ENCODE peak calls at places on chromosome 5, in nine cellular contexts. G is coronary artery; D is tibial nerve; I is CD8-positive, alpha-beta memory T cell; Z is heart left ventricle; N is neural progenitor cell; S is fibroblast of lung; K is sigmoid colon; R is IMR-90. C is an unnamed sample.
A peak's percentile ranks its signal among the peaks of the same experiment; 100 is the strongest.

GRCh38 chr5:9173281-9174048 is 372.4 kb downstream of the SEMA5A start:
- DNase-seq in G (no peak), D (no peak), I (no peak), Z (no peak), N (no peak), S (peak; percentile 40), K (no peak), R (peak; percentile 66), C (no peak)

GRCh38 chr5:167730121-167730520 is 561.3 kb upstream of the WWC1 start:
- DNase-seq in G (no peak), D (no peak), I (no peak), Z (no peak), N (no peak), S (peak; percentile 100), K (no peak), R (peak; percentile 96), C (no peak)

GRCh38 chr5:138542120-138542955 is 698 bp downstream of the ETF1 start:
- DNase-seq in G (no peak), D (no peak), I (no peak), Z (no peak), N (peak; percentile 4), S (peak; percentile 10), K (peak; percentile 77), R (peak; percentile 11), C (no peak)

GRCh38 chr5:95018946-95019345 is 265.9 kb downstream of the MCTP1 start:
- DNase-seq in G (no peak), D (no peak), I (no peak), Z (no peak), N (no peak), S (no peak), K (no peak), R (no peak), C (no peak)

GRCh38 chr5:56900395-56900794 is 9.0 kb upstream of the SETD9 start:
- DNase-seq in G (no peak), D (no peak), I (no peak), Z (no peak), N (no peak), S (peak; percentile 38), K (no peak), R (peak; percentile 53), C (no peak)

GRCh38 chr5:90161399-90161798 is 248.2 kb downstream of the CETN3 start:
- DNase-seq in G (no peak), D (peak; percentile 22), I (no peak), Z (peak; percentile 69), N (peak; percentile 57), S (peak; percentile 40), K (no peak), R (no peak), C (no peak)

GRCh38 chr5:34717426-34718327 is 61.5 kb downstream of the RAI14 start:
- DNase-seq in G (no peak), D (no peak), I (no peak), Z (no peak), N (peak; percentile 49), S (peak; percentile 100), K (no peak), R (peak; percentile 99), C (no peak)

GRCh38 chr5:132190161-132190817 is 37.4 kb downstream of the P4HA2 start:
- DNase-seq in G (no peak), D (peak; percentile 53), I (peak; percentile 33), Z (no peak), N (peak; percentile 77), S (peak; percentile 70), K (no peak), R (peak; percentile 81), C (no peak)

GRCh38 chr5:156798201-156798600 is 51.9 kb upstream of the PPP1R2B start:
- DNase-seq in G (no peak), D (no peak), I (no peak), Z (no peak), N (no peak), S (no peak), K (no peak), R (no peak), C (no peak)

GRCh38 chr5:156800982-156801381 is 49.1 kb upstream of the PPP1R2B start:
- DNase-seq in G (no peak), D (no peak), I (no peak), Z (no peak), N (peak; percentile 64), S (no peak), K (no peak), R (no peak), C (no peak)

GRCh38 chr5:156802501-156802900 is 47.6 kb upstream of the PPP1R2B start:
- DNase-seq in G (no peak), D (no peak), I (no peak), Z (no peak), N (peak; percentile 40), S (no peak), K (no peak), R (no peak), C (no peak)

GRCh38 chr5:156799171-156799570 is 50.9 kb upstream of the PPP1R2B start:
- DNase-seq in G (no peak), D (no peak), I (no peak), Z (no peak), N (no peak), S (no peak), K (no peak), R (no peak), C (no peak)

GRCh38 chr5:156803404-156803803 is 46.7 kb upstream of the PPP1R2B start:
- DNase-seq in G (no peak), D (no peak), I (no peak), Z (no peak), N (no peak), S (no peak), K (no peak), R (no peak), C (no peak)
- H3K27ac ChIP-seq in G (no peak overlapping the region), D (no peak overlapping the region), I (no peak overlapping the region), Z (no peak overlapping the region), N (no peak overlapping the region), S (no peak overlapping the region), K (no peak overlapping the region), R (no peak overlapping the region), C (no peak overlapping the region)

GRCh38 chr5:178469975-178470692 is 120.1 kb downstream of the COL23A1 start:
- DNase-seq in G (no peak), D (no peak), I (no peak), Z (no peak), N (no peak), S (no peak), K (no peak), R (no peak), C (no peak)
- H3K27ac ChIP-seq in G (no peak overlapping the region), D (no peak overlapping the region), I (no peak overlapping the region), Z (no peak overlapping the region), N (no peak overlapping the region), S (no peak overlapping the region), K (no peak overlapping the region), R (no peak overlapping the region), C (no peak overlapping the region)

GRCh38 chr5:125485003-125485641 is 738.7 kb upstream of the ZNF608 start:
- DNase-seq in G (no peak), D (peak; percentile 66), I (no peak), Z (no peak), N (peak; percentile 46), S (peak; percentile 100), K (peak; percentile 88), R (peak; percentile 97), C (no peak)
- H3K27ac ChIP-seq in G (peak overlapping the region; percentile 93), D (peak overlapping the region; percentile 35), I (no peak overlapping the region), Z (peak overlapping the region; percentile 30), N (peak overlapping the region; percentile 79), S (peak overlapping the region; percentile 83), K (peak overlapping the region; percentile 85), R (peak overlapping the region; percentile 87), C (peak overlapping the region; percentile 96)

GRCh38 chr5:78979117-78979742 is 5.9 kb downstream of the ARSB start:
- DNase-seq in G (no peak), D (no peak), I (no peak), Z (no peak), N (no peak), S (no peak), K (no peak), R (no peak), C (no peak)

GRCh38 chr5:78971998-78972397 is 13.1 kb downstream of the ARSB start:
- DNase-seq in G (no peak), D (no peak), I (no peak), Z (no peak), N (no peak), S (no peak), K (no peak), R (no peak), C (no peak)

GRCh38 chr5:78975035-78975434 is 10.1 kb downstream of the ARSB start:
- DNase-seq in G (no peak), D (no peak), I (no peak), Z (no peak), N (no peak), S (no peak), K (no peak), R (no peak), C (no peak)

GRCh38 chr5:78972654-78973428 is 12.3 kb downstream of the ARSB start:
- DNase-seq in G (no peak), D (peak; percentile 47), I (no peak), Z (no peak), N (no peak), S (peak; percentile 63), K (no peak), R (peak; percentile 67), C (no peak)

DNA sequence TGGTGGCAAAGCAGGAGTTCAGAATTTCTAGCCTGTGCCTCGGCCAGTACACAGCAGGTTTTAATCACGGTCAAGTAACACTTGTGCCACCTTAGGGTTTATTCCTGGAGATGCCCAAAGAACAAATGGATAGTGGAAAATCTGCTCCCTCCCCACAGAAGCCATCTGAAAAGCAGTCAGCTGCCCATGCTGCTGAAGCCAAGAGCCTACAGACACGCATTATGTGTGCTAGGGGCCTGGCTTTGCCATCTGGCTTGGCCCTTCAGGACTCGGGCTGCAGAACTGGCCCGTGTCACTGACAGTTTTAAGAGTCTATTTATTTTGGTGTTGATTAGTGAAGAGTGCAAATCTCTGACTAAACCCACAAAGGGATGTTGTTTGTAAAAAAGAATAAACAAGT is 11.1 kb downstream of the ARSB start:
- DNase-seq in G (no peak), D (no peak), I (no peak), Z (no peak), N (no peak), S (no peak), K (no peak), R (no peak), C (peak; percentile 60)
- H3K27ac ChIP-seq in G (no peak overlapping the region), D (no peak overlapping the region), I (no peak overlapping the region), Z (no peak overlapping the region), N (no peak overlapping the region), S (no peak overlapping the region), K (peak overlapping the region; percentile 39), R (peak overlapping the region; percentile 17), C (peak overlapping the region; percentile 52)

GRCh38 chr5:26622947-26623346 is 415.4 kb downstream of the CDH9 start:
- DNase-seq in G (no peak), D (no peak), I (no peak), Z (no peak), N (no peak), S (no peak), K (no peak), R (no peak), C (no peak)
- H3K27ac ChIP-seq in G (no peak overlapping the region), D (no peak overlapping the region), I (no peak overlapping the region), Z (no peak overlapping the region), N (no peak overlapping the region), S (no peak overlapping the region), K (no peak overlapping the region), R (no peak overlapping the region), C (no peak overlapping the region)